ENCODE peak calls at places on chromosomes 2 and 18, in seven cellular contexts. F is tibial nerve, K is A549, Z is HepG2, Q is suprapubic skin, H is K562, R is stomach. X is an unnamed sample.

GRCh38 chr18:10923671-10924070 is 225.7 kb downstream of the PIEZO2 start:
- DNase-seq in Z (no peak), R (no peak), K (no peak), H (no peak), Q (no peak), F (no peak), X (no peak)

GRCh38 chr18:80023173-80023572 is 11.1 kb upstream of the RBFA start:
- DNase-seq in H (peak), R (no peak), F (no peak), K (peak), Z (no peak), Q (no peak), X (no peak)

GRCh38 chr18:3456686-3457069 is 6.7 kb downstream of the TGIF1 start:
- DNase-seq in R (no peak), F (no peak), Q (no peak), H (no peak), K (peak), Z (peak), X (no peak)

GRCh38 chr18:45167109-45167551 is 448.1 kb upstream of the SLC14A2 start:
- DNase-seq in Q (no peak), R (no peak), Z (no peak), F (no peak), H (no peak), K (no peak), X (no peak)

GRCh38 chr2:232481322-232482140 is 6.1 kb downstream of the ECEL1 start:
- DNase-seq in Q (peak), K (no peak), Z (no peak), F (no peak), H (no peak), R (no peak), X (peak)

GRCh38 chr2:221513251-221513650 is 58.9 kb downstream of the EPHA4 start:
- DNase-seq in F (no peak), Z (no peak), R (no peak), K (no peak), H (no peak), Q (no peak), X (no peak)

GRCh38 chr2:215028231-215028630 is 110.2 kb downstream of the ABCA12 start:
- DNase-seq in K (no peak), Q (no peak), R (no peak), H (no peak), F (no peak), Z (no peak), X (no peak)

GRCh38 chr2:15880226-15881119 is 59.9 kb upstream of the MYCN start:
- DNase-seq in H (no peak), F (no peak), Q (no peak), K (no peak), Z (no peak), R (no peak), X (no peak)

GRCh38 chr2:144519934-144520717 is at the start of gene ZEB2:
- DNase-seq in K (peak), H (peak), Q (peak), Z (peak), F (no peak), R (no peak), X (peak)

GRCh38 chr2:233761040-233761769 is 1.1 kb downstream of the UGT1A1 start:
- DNase-seq in Z (no peak), F (no peak), Q (no peak), K (no peak), H (no peak), R (no peak), X (no peak)

GRCh38 chr2:9897331-9897737 is 54.1 kb downstream of the TAF1B start:
- DNase-seq in H (no peak), Q (peak), Z (no peak), K (peak), R (peak), F (peak), X (peak)

GRCh38 chr2:162297925-162298552 is 20.4 kb downstream of the IFIH1 start:
- DNase-seq in Z (peak), Q (no peak), H (peak), F (peak), R (peak), K (peak), X (peak)

GRCh38 chr2:239313251-239313650 is 87.6 kb downstream of the HDAC4 start:
- DNase-seq in H (no peak), R (peak), F (no peak), Q (no peak), Z (no peak), K (no peak), X (peak)

GRCh38 chr2:111226797-111227700 is 106.3 kb downstream of the BCL2L11 start:
- DNase-seq in R (no peak), H (no peak), Z (no peak), K (no peak), Q (no peak), F (no peak), X (no peak)

GRCh38 chr2:204625135-204625534 is 79.9 kb downstream of the PARD3B start:
- DNase-seq in H (no peak), F (no peak), Z (no peak), R (no peak), Q (no peak), K (peak), X (no peak)

GRCh38 chr2:32632089-32632488 is 4.2 kb downstream of the TTC27 start:
- DNase-seq in K (peak), F (no peak), Z (no peak), R (no peak), Q (no peak), H (peak), X (no peak)

GRCh38 chr18:25727281-25727680 is 363.1 kb downstream of the SS18 start:
- DNase-seq in K (no peak), F (no peak), H (no peak), R (no peak), Q (no peak), Z (no peak), X (no peak)

GRCh38 chr18:48828713-48829442 is 121.9 kb downstream of the SMAD7 start:
- DNase-seq in R (peak), F (no peak), Q (no peak), H (peak), Z (no peak), K (no peak), X (peak)

GRCh38 chr2:120764434-120764833 is 28.8 kb downstream of the GLI2 start:
- DNase-seq in F (no peak), H (no peak), K (no peak), Q (no peak), Z (no peak), R (no peak), X (no peak)

GRCh38 chr18:79868168-79868784 is 70.5 kb downstream of the KCNG2 start:
- DNase-seq in Z (no peak), R (no peak), H (no peak), F (peak), Q (peak), K (no peak), X (no peak)

GRCh38 chr18:45835057-45835634 is 9.7 kb downstream of the SIGLEC15 start:
- DNase-seq in F (no peak), R (no peak), H (no peak), K (no peak), Q (no peak), Z (no peak), X (no peak)

GRCh38 chr2:132736059-132736458 is 66.1 kb upstream of the LYPD1 start:
- DNase-seq in Q (no peak), F (no peak), K (no peak), H (no peak), Z (no peak), R (no peak), X (no peak)

GRCh38 chr2:97661927-97662326 is 1.9 kb downstream of the ACTR1B start:
- DNase-seq in R (no peak), Q (no peak), Z (no peak), H (no peak), K (no peak), F (no peak), X (no peak)

GRCh38 chr2:206471524-206472062 is 28.3 kb downstream of the ADAM23 start:
- DNase-seq in Q (no peak), Z (no peak), H (no peak), K (no peak), F (no peak), R (no peak), X (no peak)

GRCh38 chr18:77124452-77124922 is 8.1 kb downstream of the MBP start:
- DNase-seq in F (no peak), R (no peak), Z (no peak), H (no peak), K (no peak), Q (no peak), X (no peak)

GRCh38 chr2:181784556-181784955 is 104.2 kb upstream of the NEUROD1 start:
- DNase-seq in K (peak), H (no peak), R (no peak), F (no peak), Z (peak), Q (no peak), X (no peak)

GRCh38 chr2:181786371-181787228 is 104.9 kb upstream of the ITPRID2 start:
- DNase-seq in Q (no peak), Z (no peak), F (no peak), H (no peak), K (no peak), R (no peak), X (no peak)

GRCh38 chr2:181782630-181783029 is 102.3 kb upstream of the NEUROD1 start:
- DNase-seq in Z (no peak), K (no peak), F (no peak), H (no peak), R (no peak), Q (no peak), X (no peak)

GRCh38 chr2:181787310-181788048 is 104.1 kb upstream of the ITPRID2 start:
- DNase-seq in Q (no peak), F (no peak), H (no peak), R (no peak), Z (no peak), K (no peak), X (no peak)

DNA sequence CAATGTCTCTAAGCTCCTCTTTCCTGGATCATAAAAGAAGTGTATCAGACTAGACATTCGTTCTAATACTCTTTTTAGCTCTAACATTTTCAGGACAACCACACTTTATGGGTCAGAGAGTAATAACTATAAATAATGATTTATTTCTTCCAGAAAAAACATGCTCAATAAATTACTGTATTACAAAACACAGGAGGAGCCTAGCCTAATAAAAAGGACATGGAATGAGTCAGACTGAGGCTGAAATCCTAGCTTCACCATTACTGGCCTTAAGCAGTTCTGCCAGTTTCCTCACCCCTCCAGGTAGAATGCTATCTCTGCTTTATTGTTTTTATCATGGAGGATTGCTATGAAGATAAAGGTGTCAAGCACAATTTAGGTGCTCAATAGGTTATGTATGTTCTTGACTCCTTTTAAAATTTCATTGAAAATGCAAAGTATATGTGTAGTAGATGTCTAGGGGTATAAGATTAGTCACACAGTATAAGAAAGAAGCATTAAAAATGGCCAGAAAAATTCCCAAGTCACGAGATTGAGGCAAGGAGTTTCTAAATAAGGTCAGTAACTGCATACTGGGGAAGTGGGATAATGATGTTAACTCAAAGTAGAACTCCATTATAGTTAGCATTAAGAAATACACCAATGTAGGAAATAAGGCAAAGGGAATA is 105.5 kb upstream of the NEUROD1 start:
- DNase-seq in Q (no peak), Z (no peak), H (no peak), F (no peak), R (no peak), K (peak), X (no peak)
- TF ChIP-seq EP300 in Q (no peak), Z (no peak), H (no peak), F (no peak), R (no peak), K (no peak), X (no peak)

DNA sequence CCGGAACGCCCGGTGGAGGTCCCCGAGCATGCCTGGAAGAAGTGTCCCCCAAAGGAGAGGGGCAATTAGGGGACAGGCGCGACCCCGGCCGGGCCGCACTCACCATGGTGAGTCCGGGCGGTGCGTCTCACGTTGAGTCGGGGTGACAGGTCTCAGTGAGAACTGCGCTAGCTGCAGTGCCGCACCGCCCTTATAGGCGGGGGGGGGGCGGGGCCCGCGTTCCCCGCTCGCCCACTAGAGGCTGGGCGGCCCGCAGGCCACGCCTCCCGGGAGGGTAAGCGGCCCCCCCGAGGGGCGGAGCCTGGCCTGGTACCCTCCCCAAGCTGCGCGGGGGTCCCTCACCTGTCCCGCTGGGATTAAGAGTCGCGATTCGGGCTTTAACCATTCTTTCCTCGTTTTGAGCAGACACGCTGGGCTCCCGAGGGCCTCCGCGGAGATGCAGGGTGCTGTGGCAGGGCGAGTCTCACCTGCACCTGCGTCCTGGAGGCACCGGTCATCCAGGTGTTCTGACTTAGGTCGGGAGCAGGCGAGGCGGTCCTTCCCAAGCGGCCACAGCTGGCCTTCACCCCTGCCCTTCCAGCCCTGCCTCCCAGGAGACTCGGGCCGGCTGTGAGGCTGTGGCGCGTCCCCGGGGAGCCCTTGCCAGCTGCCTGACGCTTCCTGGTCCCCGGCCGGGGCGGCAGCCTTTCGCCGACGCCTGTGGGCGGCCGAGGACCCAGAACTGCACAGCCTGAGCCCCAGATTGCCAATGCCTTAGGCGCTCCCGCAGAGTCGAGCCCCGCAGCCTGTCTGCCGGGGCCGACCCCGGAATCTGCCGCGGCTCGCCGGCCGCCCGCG is at the start of gene TUBA4A:
- DNase-seq in H (peak), K (peak), R (peak), Q (peak), F (peak), Z (peak), X (peak)
- TF ChIP-seq CTCF in H (no peak), K (no peak), R (no peak), Q (no peak), F (peak), Z (peak), X (peak)

DNA sequence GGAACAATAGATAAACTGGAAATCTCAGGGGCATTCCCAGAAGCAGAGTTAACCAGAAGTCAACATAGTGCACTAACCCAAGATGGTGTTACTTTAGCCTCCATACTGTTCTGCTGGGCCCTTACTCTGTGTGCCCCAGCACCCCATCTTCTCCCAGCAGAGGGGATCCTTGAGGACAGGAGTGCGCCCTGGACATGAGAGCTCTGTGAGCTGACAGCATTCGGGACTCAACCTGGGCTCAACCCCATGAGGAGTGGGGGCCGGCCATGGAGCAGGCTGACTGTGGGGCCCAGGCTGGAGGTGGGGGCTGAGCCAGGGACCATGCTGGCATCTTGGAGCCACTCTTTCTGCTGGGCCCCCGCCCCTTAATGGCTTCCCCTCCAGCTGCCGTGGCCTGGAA is 156.3 kb upstream of the HS6ST1 start:
- DNase-seq in F (no peak), Z (no peak), R (no peak), H (no peak), Q (no peak), K (no peak), X (no peak)
- H3K4me3 ChIP-seq in F (no peak), Z (no peak), R (no peak), H (no peak), Q (no peak), K (no peak), X (no peak)

GRCh38 chr2:237752761-237753165 is 45.8 kb upstream of the RBM44 start:
- DNase-seq in Q (no peak), F (no peak), H (no peak), R (no peak), Z (no peak), K (no peak), X (no peak)

GRCh38 chr2:237757616-237758015 is 41.0 kb upstream of the RBM44 start:
- DNase-seq in F (no peak), Z (no peak), R (no peak), H (no peak), K (no peak), Q (no peak), X (no peak)

GRCh38 chr2:237754849-237755248 is 43.7 kb upstream of the RBM44 start:
- DNase-seq in R (no peak), Q (no peak), H (no peak), K (no peak), F (no peak), Z (no peak), X (no peak)

GRCh38 chr2:237758165-237758564 is 40.4 kb upstream of the RBM44 start:
- DNase-seq in Q (no peak), H (no peak), K (no peak), F (no peak), Z (no peak), R (no peak), X (no peak)

DNA sequence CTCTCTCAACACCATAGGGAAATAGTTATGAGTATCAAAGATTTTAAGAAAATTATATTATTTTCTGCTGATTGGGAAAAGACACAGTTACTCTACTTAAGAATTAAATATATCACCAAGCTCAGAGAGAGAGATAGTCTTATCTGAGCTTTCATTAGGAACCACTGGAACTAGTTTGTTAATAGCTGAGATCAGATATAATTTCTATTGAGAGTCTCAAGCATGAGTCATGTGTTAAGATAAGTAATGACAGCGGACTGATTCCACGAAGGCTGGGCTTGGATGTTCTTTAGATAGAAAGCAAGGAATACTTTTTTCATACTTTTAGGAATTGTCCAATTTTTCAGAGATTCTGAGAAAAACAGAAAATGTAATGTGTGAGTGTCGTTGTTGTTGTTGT is 44.4 kb upstream of the RBM44 start:
- DNase-seq in F (no peak), Z (no peak), R (no peak), H (no peak), K (no peak), Q (no peak), X (no peak)
- TF ChIP-seq EP300 in F (no peak), Z (no peak), R (no peak), H (no peak), K (no peak), Q (no peak), X (no peak)

GRCh38 chr2:20818820-20819219 is 4.1 kb downstream of the LDAH start:
- DNase-seq in Z (no peak), K (no peak), R (no peak), Q (no peak), H (no peak), F (no peak), X (no peak)

GRCh38 chr2:20823917-20824316 is 1.0 kb upstream of the LDAH start:
- DNase-seq in Z (no peak), Q (no peak), K (no peak), F (no peak), H (no peak), R (no peak), X (no peak)

DNA sequence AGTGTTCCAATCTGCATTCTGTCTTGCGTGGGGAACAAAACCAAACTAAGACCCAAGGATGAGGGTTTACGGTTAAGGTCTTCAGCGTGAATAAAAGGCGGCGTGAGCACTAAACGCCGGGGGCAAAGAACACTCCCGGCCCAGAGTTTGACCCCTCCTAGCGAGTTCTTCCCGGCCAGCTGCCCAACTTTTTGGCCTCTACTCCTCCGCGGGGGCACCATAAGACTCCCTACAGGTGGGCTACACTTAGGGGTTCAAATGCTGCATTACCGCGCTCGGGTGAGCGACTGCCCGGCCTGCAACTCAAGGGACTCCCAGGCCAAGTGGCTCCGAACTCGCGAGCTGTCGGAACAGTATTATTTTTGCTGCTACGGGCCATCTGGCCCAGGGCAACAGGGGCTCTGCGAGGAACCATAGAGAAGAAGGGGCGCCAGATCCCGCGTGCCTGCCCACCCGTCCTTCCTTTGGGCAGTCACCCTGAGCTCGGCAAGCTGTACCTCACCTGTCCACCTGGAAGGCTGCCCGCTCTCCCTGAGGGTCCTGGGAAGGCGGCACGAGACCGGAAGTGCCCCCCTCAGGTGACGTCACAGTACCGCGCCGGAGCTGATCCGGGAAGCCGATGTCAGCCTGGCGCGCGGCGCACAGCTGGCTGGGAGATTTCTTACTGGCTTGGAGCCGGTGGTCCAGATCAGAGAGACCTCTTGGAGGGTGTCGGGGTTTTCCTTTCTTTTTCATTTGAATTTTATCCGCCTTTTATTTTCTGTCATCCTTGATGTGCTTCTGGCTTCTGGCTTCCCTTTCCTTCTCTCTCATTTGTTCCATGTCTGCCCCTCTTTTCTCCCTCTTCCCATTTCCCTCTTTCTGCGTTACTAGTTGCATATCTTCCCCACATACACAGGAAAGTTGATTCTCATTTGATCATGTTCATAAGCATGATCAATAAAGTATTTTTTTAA is at the start of gene LDAH:
- DNase-seq in F (peak), H (peak), R (peak), K (peak), Z (peak), Q (peak), X (peak)
- TF ChIP-seq CTCF in F (no peak), H (no peak), R (no peak), K (no peak), Z (no peak), Q (no peak), X (no peak)

GRCh38 chr2:49831698-49832367 is 677.5 kb upstream of the FSHR start:
- DNase-seq in Q (no peak), H (no peak), F (no peak), R (no peak), K (no peak), Z (no peak), X (no peak)
- H3K4me3 ChIP-seq in Q (no peak), H (no peak), F (no peak), R (no peak), K (no peak), Z (no peak), X (no peak)